ENCODE peak calls at places on chromosome 21, in eight cellular contexts. G is heart left ventricle, B is mammary epithelial cell, J is PC-9, R is fibroblast of lung, Y is GM12878, D is Peyer's patch, W is uterus. L is an unnamed sample.
A peak's percentile ranks its signal among the peaks of the same experiment; 100 is the strongest.

GRCh38 chr21:36297938-36298572 is 21.9 kb upstream of the MORC3 start:
- DNase-seq in J (peak; percentile 69), W (no peak), D (peak; percentile 68), B (peak; percentile 70), G (peak; percentile 49), R (no peak), Y (peak; percentile 85), L (peak; percentile 75)

GRCh38 chr21:38733973-38734546 is 71.7 kb upstream of the ETS2 start:
- DNase-seq in D (peak; percentile 94), Y (peak; percentile 12), W (peak; percentile 91), J (peak; percentile 44), R (peak; percentile 87), G (peak; percentile 89), B (peak; percentile 46), L (peak; percentile 49)

GRCh38 chr21:21200103-21200938 is 202.1 kb downstream of the NCAM2 start:
- DNase-seq in G (peak; percentile 24), Y (no peak), D (no peak), R (peak; percentile 98), J (peak; percentile 76), B (no peak), W (peak; percentile 28), L (peak; percentile 79)

GRCh38 chr21:44735821-44736220 is 24.4 kb upstream of the TSPEAR start:
- DNase-seq in Y (no peak), J (no peak), D (no peak), G (no peak), R (no peak), W (no peak), B (no peak), L (no peak)

GRCh38 chr21:45041351-45041805 is 33.0 kb upstream of the ADARB1 start:
- DNase-seq in D (no peak), W (peak; percentile 87), R (peak; percentile 88), J (no peak), B (no peak), G (no peak), Y (no peak), L (no peak)

GRCh38 chr21:31298618-31299269 is 45.3 kb downstream of the TIAM1 start:
- DNase-seq in B (no peak), Y (peak; percentile 21), G (no peak), J (no peak), R (no peak), D (no peak), W (no peak), L (peak; percentile 78)

GRCh38 chr21:45823100-45823681 is 158.4 kb upstream of the COL6A1 start:
- DNase-seq in J (no peak), B (no peak), G (no peak), W (no peak), Y (no peak), D (no peak), R (no peak), L (no peak)

GRCh38 chr21:38295997-38296764 is 39.4 kb downstream of the KCNJ15 start:
- DNase-seq in W (no peak), R (peak; percentile 45), B (no peak), J (no peak), D (no peak), G (no peak), Y (no peak), L (no peak)

GRCh38 chr21:45048026-45048698 is 26.2 kb upstream of the ADARB1 start:
- DNase-seq in B (no peak), J (no peak), G (no peak), R (no peak), W (no peak), D (no peak), Y (no peak), L (no peak)

GRCh38 chr21:44846485-44847260 is 26.8 kb downstream of the PTTG1IP start:
- DNase-seq in D (peak; percentile 75), B (no peak), W (no peak), R (no peak), Y (no peak), J (no peak), G (peak; percentile 51), L (peak; percentile 60)

GRCh38 chr21:36799869-36800268 is 101.0 kb downstream of the SIM2 start:
- DNase-seq in R (peak; percentile 45), G (no peak), Y (no peak), B (no peak), W (no peak), J (no peak), D (no peak), L (no peak)

GRCh38 chr21:38925923-38926322 is 120.2 kb downstream of the ETS2 start:
- DNase-seq in D (peak; percentile 62), G (peak; percentile 79), R (peak; percentile 94), W (peak; percentile 81), B (peak; percentile 84), Y (no peak), J (peak; percentile 45), L (peak; percentile 63)

GRCh38 chr21:44293551-44294231 is 6.2 kb upstream of the PFKL start:
- DNase-seq in D (no peak), R (no peak), W (no peak), J (no peak), Y (no peak), G (no peak), B (no peak), L (no peak)

DNA sequence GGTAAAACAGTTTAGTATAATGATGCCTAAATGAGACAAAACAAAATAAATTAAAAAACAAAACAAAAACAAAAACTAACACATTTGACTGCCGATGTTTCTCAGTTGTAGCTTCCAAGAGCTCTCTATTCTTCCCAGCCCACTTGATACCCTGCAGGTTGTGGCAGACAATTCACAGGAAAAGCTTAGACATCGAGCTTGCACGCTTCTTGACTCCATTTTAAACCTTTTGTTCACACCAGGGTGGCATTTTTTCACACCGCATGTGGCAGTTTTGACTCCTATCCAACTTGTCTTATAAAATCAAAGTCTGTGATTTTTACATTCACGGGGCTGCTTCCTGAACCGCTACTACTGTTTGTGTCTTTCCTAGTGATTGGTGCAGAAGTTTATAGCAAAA is 575.9 kb downstream of the USP25 start:
- DNase-seq in B (peak; percentile 55), G (no peak), R (no peak), J (no peak), W (no peak), Y (no peak), D (no peak), L (no peak)
- H3K27ac ChIP-seq in B (no peak overlapping the region), G (peak overlapping the region; percentile 63), R (no peak overlapping the region), J (no peak overlapping the region), W (peak overlapping the region; percentile 86), Y (no peak overlapping the region), D (no peak overlapping the region), L (no peak overlapping the region)

GRCh38 chr21:41763996-41764395 is 2.9 kb downstream of the RIPK4 start:
- DNase-seq in G (no peak), B (no peak), R (no peak), J (no peak), D (no peak), W (no peak), Y (no peak), L (no peak)

GRCh38 chr21:41763398-41763931 is 3.4 kb downstream of the RIPK4 start:
- DNase-seq in D (peak; percentile 42), R (no peak), B (peak; percentile 87), J (peak; percentile 68), W (no peak), Y (no peak), G (no peak), L (peak; percentile 91)

GRCh38 chr21:41764558-41765392 is 2.1 kb downstream of the RIPK4 start:
- DNase-seq in G (no peak), B (peak; percentile 61), D (peak; percentile 52), Y (no peak), W (no peak), R (no peak), J (no peak), L (peak; percentile 45)

GRCh38 chr21:41766883-41767605 is at the start of gene RIPK4:
- DNase-seq in B (peak; percentile 93), J (peak; percentile 83), G (no peak), Y (peak; percentile 19), D (peak; percentile 95), W (no peak), R (no peak), L (peak; percentile 64)

GRCh38 chr21:41765393-41765950 is 1.4 kb downstream of the RIPK4 start:
- DNase-seq in W (no peak), D (no peak), G (no peak), B (no peak), R (no peak), J (no peak), Y (no peak), L (no peak)
- H3K4me1 ChIP-seq in W (no peaks in the 10 kb centered on the region), D (peaks cover 4% of the 10 kb centered on the region), G (peaks cover 34% of the 10 kb centered on the region), B (peaks cover 59% of the 10 kb centered on the region), R (peaks cover 2% of the 10 kb centered on the region), J (peaks cover 18% of the 10 kb centered on the region), Y (no peaks in the 10 kb centered on the region), L (peaks cover 29% of the 10 kb centered on the region)

DNA sequence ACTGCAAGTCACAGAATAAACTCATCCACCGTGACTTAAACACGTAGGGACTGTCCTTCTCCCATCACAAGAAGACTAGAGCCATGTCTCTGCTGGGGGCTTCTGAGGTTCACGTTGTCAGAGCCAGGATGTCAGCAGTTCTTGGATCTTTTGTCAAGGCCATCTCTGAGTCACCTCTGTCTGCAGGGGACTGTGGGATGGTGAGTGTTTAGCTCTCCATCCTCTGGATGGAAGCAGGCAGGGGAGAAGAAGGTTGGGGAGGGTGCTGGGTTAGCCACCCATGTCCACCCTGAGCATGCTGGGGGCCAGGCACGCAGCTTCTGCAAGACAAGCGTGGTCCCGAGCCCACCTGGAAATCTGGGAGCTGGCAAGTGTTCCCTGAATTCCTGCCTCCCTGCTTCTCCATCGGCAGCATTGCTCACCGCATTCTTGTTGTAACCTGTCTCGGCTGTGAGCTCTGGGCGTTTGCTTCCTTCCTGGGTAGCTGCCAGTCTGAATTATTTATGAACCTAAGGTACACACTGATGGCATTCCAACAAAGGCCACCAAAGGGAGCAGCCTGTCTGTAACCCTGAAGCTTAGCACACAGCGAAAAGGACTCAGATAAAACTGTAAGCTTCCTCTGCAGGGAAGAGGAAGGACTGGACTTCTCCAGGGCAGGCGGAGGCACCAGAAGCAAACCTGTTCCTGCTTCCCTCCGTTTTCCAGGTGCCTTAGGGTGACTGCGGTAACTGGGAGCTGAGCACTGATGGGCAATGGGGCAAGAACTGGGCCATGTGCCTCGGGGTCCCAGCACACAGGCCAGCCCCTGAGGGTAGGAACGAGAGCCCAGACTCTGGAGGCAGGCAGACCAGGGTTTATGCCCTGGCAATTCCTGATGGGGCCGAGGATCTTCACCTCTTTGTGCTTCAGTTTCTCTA is 88.6 kb downstream of the RIPK4 start:
- DNase-seq in W (no peak), J (peak; percentile 98), Y (no peak), R (no peak), G (no peak), D (peak; percentile 76), B (peak; percentile 94), L (peak; percentile 95)
- H3K27ac ChIP-seq in W (no peak overlapping the region), J (peak overlapping the region; percentile 99), Y (no peak overlapping the region), R (no peak overlapping the region), G (peak overlapping the region; percentile 23), D (peak overlapping the region; percentile 100), B (peak overlapping the region; percentile 94), L (peak overlapping the region; percentile 95)

GRCh38 chr21:41769521-41769920 is 2.7 kb upstream of the RIPK4 start:
- DNase-seq in B (no peak), R (no peak), J (no peak), G (no peak), Y (no peak), W (no peak), D (no peak), L (no peak)

GRCh38 chr21:41768371-41769042 is 1.7 kb upstream of the RIPK4 start:
- DNase-seq in J (peak; percentile 80), R (peak; percentile 43), B (peak; percentile 87), W (no peak), Y (no peak), D (peak; percentile 90), G (no peak), L (peak; percentile 87)

GRCh38 chr21:41767606-41768370 is 936 bp upstream of the RIPK4 start:
- DNase-seq in Y (no peak), D (no peak), J (peak; percentile 78), G (no peak), W (no peak), B (peak; percentile 69), R (no peak), L (peak; percentile 62)

GRCh38 chr21:41769106-41769505 is 2.3 kb upstream of the RIPK4 start:
- DNase-seq in W (no peak), D (no peak), B (no peak), J (no peak), R (no peak), G (no peak), Y (no peak), L (no peak)

GRCh38 chr21:41766051-41766882 is 585 bp downstream of the RIPK4 start:
- DNase-seq in B (no peak), Y (no peak), W (no peak), G (no peak), D (peak; percentile 61), R (no peak), J (no peak), L (no peak)
- H3K4me1 ChIP-seq in B (peaks cover 51% of the 10 kb centered on the region), Y (no peaks in the 10 kb centered on the region), W (no peaks in the 10 kb centered on the region), G (peaks cover 29% of the 10 kb centered on the region), D (peaks cover 1% of the 10 kb centered on the region), R (peaks cover 2% of the 10 kb centered on the region), J (peaks cover 12% of the 10 kb centered on the region), L (peaks cover 23% of the 10 kb centered on the region)